ENCODE peak calls at places on chromosome 3, in ten cellular contexts. U, B, M, F, H, S, X, C, W and N are unnamed samples. For H3K4me1 and H3K36me3, the result is how much of the 10 kb centered on the place peaks cover.

GRCh38 chr3:4986611-4987373 is 7.6 kb downstream of the BHLHE40 start:
- DNase-seq in B (peak), W (peak), H (peak), X (peak), U (peak), F (peak), S (peak), C (peak), M (peak), N (peak)

GRCh38 chr3:88005066-88005465 is 53.7 kb downstream of the CGGBP1 start:
- DNase-seq in U (no peak), W (no peak), S (no peak), X (no peak), H (peak), C (no peak), B (no peak), F (no peak), M (no peak), N (no peak)

GRCh38 chr3:14279706-14280061 is 101.1 kb downstream of the LSM3 start:
- DNase-seq in U (no peak), S (no peak), W (no peak), X (no peak), C (no peak), B (no peak), F (no peak), M (no peak), H (no peak), N (no peak)

GRCh38 chr3:137845666-137846065 is 81.6 kb downstream of the SOX14 start:
- DNase-seq in C (no peak), F (no peak), M (no peak), B (no peak), H (no peak), U (no peak), X (no peak), S (no peak), W (no peak), N (no peak)

GRCh38 chr3:130821821-130822220 is 72.1 kb upstream of the ATP2C1 start:
- DNase-seq in H (no peak), M (no peak), X (no peak), B (no peak), S (no peak), C (no peak), F (no peak), U (no peak), W (no peak), N (no peak)

GRCh38 chr3:169534439-169534838 is 129.1 kb downstream of the MECOM start:
- DNase-seq in S (no peak), F (no peak), M (no peak), H (no peak), C (no peak), U (no peak), W (no peak), B (no peak), X (no peak), N (no peak)

GRCh38 chr3:44899683-44900367 is 25.4 kb downstream of the TGM4 start:
- DNase-seq in X (no peak), W (peak), U (no peak), S (no peak), B (no peak), C (no peak), H (no peak), M (no peak), F (no peak), N (no peak)

GRCh38 chr3:70000563-70001081 is 1.1 kb downstream of the SAMMSON start:
- DNase-seq in W (no peak), C (no peak), F (no peak), X (no peak), U (no peak), S (no peak), H (peak), M (no peak), B (no peak), N (no peak)

GRCh38 chr3:161296814-161297213 is 74.5 kb downstream of the SPTSSB start:
- DNase-seq in B (no peak), W (no peak), F (no peak), X (no peak), M (no peak), H (no peak), U (no peak), C (no peak), S (no peak), N (no peak)

GRCh38 chr3:32421991-32422859 is 30.6 kb downstream of the CMTM7 start:
- DNase-seq in W (no peak), B (peak), S (peak), F (peak), C (peak), M (peak), U (peak), H (peak), X (peak), N (peak)

GRCh38 chr3:31701286-31701685 is 168.6 kb downstream of the STT3B start:
- DNase-seq in W (no peak), B (no peak), M (no peak), S (no peak), U (no peak), C (no peak), H (no peak), X (no peak), F (no peak), N (no peak)

GRCh38 chr3:114219741-114220140 is 17.6 kb downstream of the ZNF80 start:
- DNase-seq in C (no peak), U (no peak), M (no peak), W (no peak), X (no peak), S (no peak), F (no peak), B (no peak), H (no peak), N (no peak)

GRCh38 chr3:114218006-114218405 is 19.4 kb downstream of the ZNF80 start:
- DNase-seq in H (no peak), B (no peak), U (no peak), F (no peak), W (no peak), S (no peak), X (no peak), C (no peak), M (no peak), N (no peak)

GRCh38 chr3:114216186-114216970 is 21.0 kb downstream of the ZNF80 start:
- DNase-seq in X (no peak), H (peak), F (no peak), C (no peak), U (no peak), W (no peak), M (no peak), S (no peak), B (no peak), N (no peak)

GRCh38 chr3:114217266-114217665 is 20.1 kb downstream of the ZNF80 start:
- DNase-seq in S (no peak), B (no peak), H (no peak), W (no peak), C (no peak), F (no peak), U (no peak), X (no peak), M (no peak), N (no peak)

GRCh38 chr3:114218578-114219185 is 18.7 kb downstream of the ZNF80 start:
- DNase-seq in S (no peak), U (no peak), H (no peak), X (no peak), F (no peak), W (no peak), M (no peak), C (no peak), B (no peak), N (no peak)
- H3K4me1 ChIP-seq in S (under half), U (under half), H (under half), X (under half), F (under half), W (under half), M (under half), C (under half), B (under half), N (under half)

GRCh38 chr3:149659173-149659468 is 1.3 kb upstream of the WWTR1 start:
- DNase-seq in S (no peak), W (no peak), C (no peak), M (no peak), F (no peak), H (no peak), B (no peak), U (no peak), X (no peak), N (no peak)

GRCh38 chr3:149657796-149658443 is at the start of gene WWTR1:
- DNase-seq in X (peak), B (peak), M (peak), S (peak), W (peak), C (peak), U (peak), H (peak), F (peak), N (peak)

GRCh38 chr3:149655826-149656599 is 1.8 kb downstream of the WWTR1 start:
- DNase-seq in H (no peak), U (no peak), W (no peak), X (no peak), M (no peak), F (no peak), B (no peak), S (no peak), C (no peak), N (no peak)

GRCh38 chr3:149658444-149659172 is 783 bp upstream of the WWTR1 start:
- DNase-seq in B (peak), W (peak), C (peak), H (peak), S (peak), F (peak), X (peak), U (peak), M (peak), N (peak)

GRCh38 chr3:149657458-149657795 is 398 bp downstream of the WWTR1 start:
- DNase-seq in U (peak), S (peak), B (peak), M (peak), C (peak), H (peak), W (peak), X (no peak), F (peak), N (peak)
- H3K27ac ChIP-seq in U (peak), S (peak), B (peak), M (peak), C (peak), H (peak), W (peak), X (peak), F (peak), N (peak)

GRCh38 chr3:15708882-15709677 is 88.7 kb downstream of the ANKRD28 start:
- DNase-seq in H (peak), X (no peak), C (no peak), U (no peak), F (no peak), W (no peak), S (no peak), M (no peak), B (no peak), N (no peak)

GRCh38 chr3:15713364-15713763 is 84.4 kb downstream of the ANKRD28 start:
- DNase-seq in W (no peak), X (no peak), B (no peak), H (no peak), S (no peak), C (no peak), F (no peak), M (no peak), U (no peak), N (no peak)

GRCh38 chr3:15711281-15711680 is 86.5 kb downstream of the ANKRD28 start:
- DNase-seq in W (no peak), X (no peak), F (no peak), B (no peak), U (no peak), S (no peak), H (no peak), M (no peak), C (no peak), N (no peak)

GRCh38 chr3:15703346-15703745 is 94.4 kb downstream of the ANKRD28 start:
- DNase-seq in X (no peak), U (no peak), C (no peak), F (no peak), M (no peak), S (no peak), W (no peak), H (no peak), B (no peak), N (no peak)

DNA sequence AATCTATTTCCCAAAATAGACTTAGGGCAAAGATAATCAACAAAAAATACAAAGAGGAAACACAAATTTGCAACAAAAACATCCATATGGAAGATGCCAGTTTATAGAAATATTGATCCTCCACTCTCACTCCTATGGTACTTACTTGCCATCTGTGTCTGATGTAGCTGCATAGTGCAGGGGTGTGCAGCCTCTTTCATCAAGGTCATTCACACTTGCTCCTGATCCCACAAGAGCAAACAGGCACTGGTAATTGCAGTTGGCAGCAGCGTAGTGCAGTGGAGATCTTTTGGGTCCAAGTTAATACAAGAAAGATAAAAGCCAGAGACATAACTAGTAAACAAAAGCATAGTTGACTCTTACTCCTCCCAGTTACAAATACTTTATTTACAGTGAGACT is 90.0 kb downstream of the ANKRD28 start:
- DNase-seq in C (no peak), B (no peak), F (no peak), M (no peak), S (no peak), W (no peak), H (no peak), X (no peak), U (no peak), N (no peak)
- H3K36me3 ChIP-seq in C (half or more), B (under half), F (under half), M (under half), S (under half), W (under half), H (under half), X (under half), U (half or more), N (under half)

DNA sequence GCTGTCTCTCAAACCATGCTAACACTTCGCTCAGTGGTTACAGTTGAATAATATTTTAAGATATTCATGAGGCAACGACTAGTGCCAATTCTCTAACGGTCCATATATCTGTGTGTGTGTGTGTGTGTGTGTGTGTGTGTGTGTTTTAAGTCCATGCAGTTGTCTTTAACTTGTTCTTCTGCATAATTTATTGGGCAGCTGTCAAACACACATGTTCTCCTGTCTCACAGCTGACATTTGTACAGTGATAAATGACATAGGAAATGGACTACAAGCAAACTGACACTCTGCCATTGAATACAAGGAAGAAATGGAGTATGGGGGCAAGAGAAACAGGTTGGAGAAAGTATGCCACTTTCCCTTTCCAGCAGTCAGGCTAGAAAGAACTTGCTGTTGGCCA is 172.0 kb downstream of the PDZRN3 start:
- DNase-seq in F (no peak), X (no peak), U (no peak), B (no peak), H (no peak), C (no peak), M (no peak), W (no peak), S (no peak), N (no peak)
- H3K4me1 ChIP-seq in F (under half), X (under half), U (half or more), B (under half), H (under half), C (under half), M (under half), W (under half), S (under half), N (under half)

DNA sequence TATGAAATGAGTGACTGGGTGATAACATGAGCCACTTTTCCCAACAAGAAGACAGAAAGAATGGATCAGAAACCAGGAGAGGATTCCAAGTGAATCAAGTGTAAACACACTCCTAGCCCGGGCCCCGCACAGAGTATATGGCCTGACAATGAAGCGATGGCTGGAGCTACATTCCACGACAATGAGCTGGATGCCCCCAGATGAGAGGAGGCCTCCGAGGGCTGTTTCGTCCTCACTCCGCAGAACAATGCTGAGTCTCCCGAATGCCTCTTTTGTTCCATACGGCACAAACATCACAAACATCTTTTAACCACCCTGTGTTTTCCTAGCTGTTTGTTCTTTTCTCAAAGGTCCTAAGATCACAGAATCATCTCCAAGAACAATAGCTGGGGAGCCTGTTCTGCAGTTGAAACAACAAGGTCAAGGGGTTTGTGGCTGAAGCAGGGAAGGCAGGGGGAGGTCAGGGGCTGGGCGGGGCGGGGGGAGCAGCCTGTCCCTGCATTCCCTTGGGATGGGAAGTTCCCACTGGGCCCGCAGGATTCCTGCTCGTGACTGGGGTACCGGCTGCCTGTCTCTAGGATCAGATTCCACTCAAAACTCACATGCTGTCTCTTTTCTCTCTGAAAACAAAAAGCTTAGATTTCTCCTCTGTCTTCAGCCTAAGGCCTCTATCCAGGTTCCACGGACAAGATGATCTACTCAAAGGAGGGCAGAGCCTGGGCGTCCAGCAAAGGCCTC is 151.3 kb downstream of the XXYLT1 start:
- DNase-seq in F (peak), H (peak), U (no peak), C (no peak), W (peak), B (no peak), X (no peak), M (no peak), S (no peak), N (no peak)
- H3K27ac ChIP-seq in F (no peak), H (peak), U (peak), C (no peak), W (peak), B (peak), X (no peak), M (no peak), S (no peak), N (peak)

GRCh38 chr3:133655731-133656130 is 6.0 kb downstream of the TOPBP1 start:
- DNase-seq in M (no peak), W (no peak), C (no peak), S (no peak), X (no peak), U (no peak), F (no peak), B (no peak), H (no peak), N (no peak)

GRCh38 chr3:133661454-133662255 is at the start of gene TOPBP1:
- DNase-seq in U (peak), W (peak), X (peak), C (peak), H (peak), S (peak), M (peak), B (peak), F (peak), N (peak)

GRCh38 chr3:133662256-133662773 is 574 bp upstream of the TOPBP1 start:
- DNase-seq in H (peak), F (no peak), C (no peak), U (no peak), M (no peak), S (no peak), X (no peak), W (peak), B (no peak), N (no peak)

GRCh38 chr3:133663569-133664313 is 2.0 kb upstream of the TOPBP1 start:
- DNase-seq in W (peak), H (peak), S (peak), F (no peak), B (no peak), M (peak), U (no peak), X (no peak), C (no peak), N (no peak)

GRCh38 chr3:133659806-133660205 is 1.9 kb downstream of the TOPBP1 start:
- DNase-seq in W (no peak), B (no peak), S (no peak), U (no peak), F (no peak), H (no peak), X (no peak), C (no peak), M (no peak), N (no peak)
- H3K36me3 ChIP-seq in W (under half), B (under half), S (under half), U (under half), F (under half), H (under half), X (under half), C (under half), M (under half), N (under half)

DNA sequence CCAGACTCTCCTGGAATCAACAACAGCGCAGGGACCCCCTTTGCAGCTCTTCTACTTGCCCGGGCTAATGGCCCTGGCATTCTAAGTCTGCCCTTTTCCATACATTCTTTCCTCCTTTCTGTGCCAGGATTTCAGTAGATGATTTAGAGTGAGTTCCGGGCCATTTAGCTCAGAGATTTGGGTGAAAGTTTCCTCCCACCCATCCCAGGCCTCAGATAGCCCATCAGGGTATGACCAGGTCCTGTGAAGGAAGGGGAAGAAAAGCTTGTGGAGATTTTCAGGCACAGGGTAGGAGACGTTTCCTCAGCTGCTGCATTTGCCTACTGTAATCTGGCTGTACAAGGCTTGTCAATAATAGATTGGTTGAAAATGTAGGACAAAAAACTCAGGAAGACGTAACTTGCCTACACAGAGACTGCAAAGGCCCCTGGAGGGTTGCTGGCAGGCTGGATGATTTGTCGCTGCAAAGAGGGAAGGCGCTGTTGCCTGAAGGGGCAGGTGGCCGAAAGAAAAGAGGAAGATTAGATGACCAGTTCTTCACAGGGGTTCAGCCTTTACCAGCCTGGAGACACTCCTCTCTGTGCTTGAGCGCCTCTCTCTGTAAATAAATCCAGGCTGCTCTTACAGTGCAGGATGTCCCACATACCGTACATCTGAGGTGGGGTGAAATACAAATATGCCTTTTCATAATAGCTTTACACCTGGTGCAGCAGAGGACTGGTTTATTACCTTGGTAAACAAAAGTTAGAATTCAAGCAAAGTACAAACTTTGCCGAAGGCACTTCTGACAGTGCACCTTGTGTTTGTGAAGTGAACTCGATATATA is 63.4 kb upstream of the BCL6 start:
- DNase-seq in B (no peak), W (peak), M (no peak), S (peak), U (no peak), C (no peak), X (no peak), H (no peak), F (no peak), N (no peak)
- H3K4me1 ChIP-seq in B (under half), W (under half), M (under half), S (under half), U (under half), C (under half), X (under half), H (under half), F (under half), N (under half)